ENCODE peak calls at places on chromosomes 11 and 22, in four cellular contexts. W is A549, Y is HepG2, F is GM12878. I is an unnamed sample.

GRCh38 chr22:17370766-17371181 is 1.5 kb downstream of the CECR2 start:
- DNase-seq in W (no peak), Y (no peak), F (no peak), I (no peak)

GRCh38 chr22:41217553-41218157 is 12.5 kb downstream of the L3MBTL2 start:
- DNase-seq in W (no peak), F (no peak), Y (no peak), I (no peak)

GRCh38 chr11:33147559-33147958 is 13.7 kb downstream of the CSTF3 start:
- DNase-seq in F (no peak), W (no peak), Y (no peak), I (no peak)

GRCh38 chr22:41197808-41198585 is 7.1 kb upstream of the L3MBTL2 start:
- DNase-seq in Y (no peak), F (no peak), W (no peak), I (peak)

GRCh38 chr22:37880668-37881440 is 25.2 kb upstream of the MICALL1 start:
- DNase-seq in Y (no peak), F (no peak), W (no peak), I (no peak)

GRCh38 chr11:134537296-134537695 is 125.3 kb upstream of the B3GAT1 start:
- DNase-seq in F (no peak), Y (no peak), W (no peak), I (no peak)

GRCh38 chr11:120706257-120706656 is 194.7 kb downstream of the GRIK4 start:
- DNase-seq in F (no peak), Y (no peak), W (no peak), I (no peak)

GRCh38 chr22:37179622-37180420 is 8.2 kb downstream of the C1QTNF6 start:
- DNase-seq in W (peak), F (no peak), Y (no peak), I (no peak)

GRCh38 chr22:46387748-46388147 is 52.2 kb downstream of the TRMU start:
- DNase-seq in Y (no peak), F (no peak), W (no peak), I (no peak)

GRCh38 chr11:63510360-63511130 is 4.7 kb downstream of the LGALS12 start:
- DNase-seq in F (no peak), W (no peak), Y (no peak), I (no peak)

GRCh38 chr11:131998020-131998419 is 627.6 kb downstream of the NTM start:
- DNase-seq in F (no peak), W (no peak), Y (no peak), I (no peak)

GRCh38 chr22:27900153-27900552 is 18.9 kb downstream of the PITPNB start:
- DNase-seq in W (no peak), F (no peak), Y (no peak), I (no peak)

GRCh38 chr11:48244804-48245203 is at the start of gene OR4X2:
- DNase-seq in Y (no peak), W (no peak), F (no peak), I (no peak)

GRCh38 chr11:2584434-2584811 is 115.4 kb downstream of the KCNQ1OT1 start:
- DNase-seq in F (no peak), W (no peak), Y (no peak), I (no peak)

DNA sequence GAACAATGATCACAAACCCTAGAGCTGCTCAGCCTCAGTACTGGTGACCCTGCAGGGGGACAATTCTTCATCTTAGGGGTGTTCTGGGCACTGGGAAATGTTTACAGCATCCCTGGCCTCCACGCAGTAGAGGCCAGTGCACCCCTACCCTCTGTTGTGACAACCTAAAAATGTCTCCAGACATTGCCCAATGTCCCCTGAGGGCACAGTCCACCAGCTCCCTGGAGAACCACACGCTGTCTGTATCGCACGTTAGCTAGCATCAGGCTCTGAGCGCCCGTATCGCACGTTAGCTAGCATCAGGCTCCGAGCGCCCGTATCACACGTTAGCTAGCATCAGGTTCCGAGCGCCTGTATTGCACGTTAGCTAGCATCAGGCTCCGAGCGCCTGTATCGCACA is 111.2 kb upstream of the ANO1 start:
- DNase-seq in W (no peak), F (no peak), Y (no peak), I (no peak)
- TF ChIP-seq PBX3 in W (no peak), F (no peak), Y (no peak), I (no peak)

DNA sequence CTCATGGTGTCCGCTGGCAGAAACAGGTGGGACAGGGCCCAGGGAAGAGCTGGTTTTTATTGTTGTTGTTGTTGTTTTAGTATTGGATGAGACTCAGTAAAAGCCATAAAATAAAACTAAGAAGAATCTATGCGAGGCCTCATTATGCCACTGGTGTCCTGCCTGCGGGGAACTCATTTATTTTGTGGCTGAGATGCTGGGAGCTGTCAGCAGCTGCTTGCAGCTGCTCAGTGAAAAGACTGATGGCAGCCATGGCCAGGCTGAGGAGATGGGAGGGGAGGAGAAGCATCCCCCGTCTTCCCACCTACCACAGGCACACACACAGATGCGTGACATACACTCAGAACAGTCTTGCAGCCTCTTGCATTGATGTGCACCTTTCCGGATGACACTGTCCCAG is 7.7 kb upstream of the CLMP start:
- DNase-seq in W (no peak), Y (no peak), F (no peak), I (no peak)
- TF ChIP-seq CTCF in W (no peak), Y (no peak), F (no peak), I (no peak)

GRCh38 chr11:118620529-118621070 is 13.2 kb downstream of the PHLDB1 start:
- DNase-seq in Y (peak), F (no peak), W (no peak), I (no peak)

GRCh38 chr11:118619444-118620205 is 12.2 kb downstream of the PHLDB1 start:
- DNase-seq in F (no peak), Y (no peak), W (peak), I (no peak)

GRCh38 chr11:118621071-118621815 is 13.8 kb downstream of the PHLDB1 start:
- DNase-seq in W (no peak), F (no peak), Y (peak), I (peak)

GRCh38 chr11:118618115-118618990 is 10.9 kb downstream of the PHLDB1 start:
- DNase-seq in W (no peak), Y (no peak), F (no peak), I (no peak)

DNA sequence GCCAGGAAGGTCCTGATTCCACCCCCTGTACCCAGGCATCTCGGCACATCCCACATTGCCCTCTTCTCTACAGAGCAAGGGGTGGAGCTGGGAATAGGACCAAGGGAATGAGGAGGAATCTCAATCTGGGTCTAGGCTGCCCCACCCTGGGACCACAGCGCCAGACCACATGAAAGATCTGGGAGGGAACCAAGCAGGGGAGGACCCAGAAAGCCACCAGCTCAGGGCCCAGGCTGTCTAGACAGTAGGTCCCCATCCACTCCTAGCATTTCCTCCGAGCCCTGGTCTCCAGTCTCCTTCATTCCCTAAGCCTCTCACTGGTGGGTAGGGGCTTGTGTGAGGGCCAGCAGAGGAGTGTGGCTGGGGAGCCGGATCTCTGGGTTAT is 11.6 kb downstream of the PHLDB1 start:
- DNase-seq in Y (no peak), W (no peak), F (no peak), I (no peak)
- TF ChIP-seq PBX3 in Y (no peak), W (no peak), F (no peak), I (no peak)

DNA sequence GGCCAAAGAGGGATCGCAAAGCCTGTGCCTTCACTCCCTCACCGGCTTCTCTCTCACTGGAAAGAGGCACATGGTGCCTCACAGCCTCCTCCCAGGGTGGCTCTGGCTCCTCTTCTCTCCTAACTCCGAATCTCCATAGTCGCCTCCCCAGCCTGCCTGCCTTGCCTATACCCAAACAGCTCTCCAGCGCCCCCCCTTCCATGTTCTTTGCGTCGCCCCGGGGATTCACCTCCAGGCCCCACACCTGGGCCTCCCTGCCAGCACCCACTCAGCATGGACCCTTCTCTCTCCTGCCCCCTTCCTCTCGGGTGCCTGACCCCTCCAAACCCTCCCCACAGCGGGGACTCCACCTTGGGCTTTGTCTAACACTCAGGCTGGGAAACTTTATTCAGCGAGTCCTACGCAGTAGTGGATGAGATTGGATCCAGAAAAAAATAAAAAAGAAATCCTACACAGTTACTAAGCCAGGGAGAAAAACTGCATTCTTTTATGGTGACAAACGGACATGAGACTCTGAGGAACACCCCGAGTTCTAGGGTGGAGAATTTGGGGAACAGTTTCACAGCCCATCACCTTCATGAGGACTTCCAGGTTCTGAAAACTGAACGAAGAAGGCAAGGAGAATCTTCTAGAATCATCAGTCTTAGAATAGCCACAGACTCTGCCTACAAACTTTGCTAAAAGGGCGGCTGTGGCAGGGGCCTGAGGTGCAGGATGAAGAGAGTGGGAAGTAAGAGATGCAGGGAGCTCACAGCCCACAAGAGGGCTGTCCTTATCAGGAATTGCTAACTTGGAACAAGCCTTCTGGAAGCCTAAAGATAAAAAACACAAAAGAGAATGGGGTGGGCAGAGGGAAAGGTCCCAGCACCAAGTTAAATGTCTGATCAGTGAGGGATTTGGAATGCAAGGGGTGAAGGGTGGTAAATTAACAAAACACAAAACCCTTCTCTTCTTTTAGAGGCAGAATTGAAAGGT is 5.3 kb downstream of the PPM1F start:
- DNase-seq in F (no peak), Y (peak), W (peak), I (peak)
- TF ChIP-seq CTCF in F (no peak), Y (peak), W (peak), I (peak)

GRCh38 chr11:72683782-72684200 is 9.6 kb upstream of the PDE2A start:
- DNase-seq in Y (peak), W (peak), F (no peak), I (peak)
- TF ChIP-seq PBX3 in Y (no peak), W (no peak), F (no peak), I (no peak)

I was measured in SK-N-SH.